ENCODE peak calls at places on chromosomes 13 and 19, in six cellular contexts. One of them, this sample, is unnamed.

GRCh38 chr19:57348136-57348535 is 2.9 kb upstream of the ZNF304 start:
- DNase-seq in dermis blood vessel endothelial cell: no peak
- DNase-seq in frontal cortex: no peak
- DNase-seq in GM23248: peak; percentile 83
- DNase-seq in ecto neural progenitor cell: no peak
- DNase-seq in iris pigment epithelial cell: peak; percentile 29
- DNase-seq in this sample: no peak

GRCh38 chr19:54141356-54141755 is 3.8 kb downstream of the CNOT3 start:
- DNase-seq in GM23248: peak; percentile 56
- DNase-seq in frontal cortex: no peak
- DNase-seq in dermis blood vessel endothelial cell: no peak
- DNase-seq in iris pigment epithelial cell: peak; percentile 12
- DNase-seq in ecto neural progenitor cell: no peak
- DNase-seq in this sample: no peak

GRCh38 chr13:90792335-90792734 is 555.2 kb upstream of the MIR17HG start:
- DNase-seq in dermis blood vessel endothelial cell: no peak
- DNase-seq in iris pigment epithelial cell: peak; percentile 7
- DNase-seq in GM23248: peak; percentile 81
- DNase-seq in frontal cortex: no peak
- DNase-seq in ecto neural progenitor cell: no peak
- DNase-seq in this sample: no peak

GRCh38 chr19:56567274-56568120 is at the start of gene ZNF470:
- DNase-seq in GM23248: peak; percentile 98
- DNase-seq in dermis blood vessel endothelial cell: peak; percentile 93
- DNase-seq in iris pigment epithelial cell: peak; percentile 95
- DNase-seq in ecto neural progenitor cell: peak; percentile 93
- DNase-seq in frontal cortex: peak; percentile 89
- DNase-seq in this sample: peak; percentile 98

GRCh38 chr19:5719274-5719960 is 529 bp downstream of the LONP1 start:
- DNase-seq in GM23248: peak; percentile 74
- DNase-seq in iris pigment epithelial cell: peak; percentile 46
- DNase-seq in ecto neural progenitor cell: no peak
- DNase-seq in dermis blood vessel endothelial cell: peak; percentile 31
- DNase-seq in frontal cortex: no peak
- DNase-seq in this sample: no peak

GRCh38 chr19:10984166-10984735 is 23.4 kb downstream of the SMARCA4 start:
- DNase-seq in iris pigment epithelial cell: no peak
- DNase-seq in GM23248: no peak
- DNase-seq in frontal cortex: no peak
- DNase-seq in dermis blood vessel endothelial cell: no peak
- DNase-seq in ecto neural progenitor cell: no peak
- DNase-seq in this sample: no peak

GRCh38 chr13:23966691-23967615 is 69.7 kb upstream of the C1QTNF9B start:
- DNase-seq in dermis blood vessel endothelial cell: no peak
- DNase-seq in ecto neural progenitor cell: no peak
- DNase-seq in frontal cortex: no peak
- DNase-seq in iris pigment epithelial cell: no peak
- DNase-seq in GM23248: no peak
- DNase-seq in this sample: no peak

GRCh38 chr13:60009300-60010248 is 154.2 kb downstream of the DIAPH3 start:
- DNase-seq in ecto neural progenitor cell: no peak
- DNase-seq in GM23248: no peak
- DNase-seq in frontal cortex: no peak
- DNase-seq in iris pigment epithelial cell: no peak
- DNase-seq in dermis blood vessel endothelial cell: no peak
- DNase-seq in this sample: no peak

GRCh38 chr13:39417643-39418042 is 185.3 kb downstream of the LHFPL6 start:
- DNase-seq in dermis blood vessel endothelial cell: peak; percentile 47
- DNase-seq in ecto neural progenitor cell: peak; percentile 61
- DNase-seq in frontal cortex: no peak
- DNase-seq in iris pigment epithelial cell: peak; percentile 79
- DNase-seq in GM23248: peak; percentile 63
- DNase-seq in this sample: no peak

GRCh38 chr13:40170091-40170490 is 496.4 kb downstream of the FOXO1 start:
- DNase-seq in GM23248: peak; percentile 13
- DNase-seq in ecto neural progenitor cell: no peak
- DNase-seq in iris pigment epithelial cell: no peak
- DNase-seq in frontal cortex: no peak
- DNase-seq in dermis blood vessel endothelial cell: no peak
- DNase-seq in this sample: no peak

GRCh38 chr19:19279062-19279612 is 6.0 kb upstream of the TM6SF2 start:
- DNase-seq in ecto neural progenitor cell: no peak
- DNase-seq in GM23248: no peak
- DNase-seq in iris pigment epithelial cell: no peak
- DNase-seq in frontal cortex: no peak
- DNase-seq in dermis blood vessel endothelial cell: no peak
- DNase-seq in this sample: no peak

GRCh38 chr13:45518525-45519235 is 53.9 kb downstream of the COG3 start:
- DNase-seq in frontal cortex: no peak
- DNase-seq in dermis blood vessel endothelial cell: no peak
- DNase-seq in ecto neural progenitor cell: no peak
- DNase-seq in GM23248: peak; percentile 87
- DNase-seq in iris pigment epithelial cell: peak; percentile 72
- DNase-seq in this sample: no peak

GRCh38 chr19:12720851-12721655 is 2.7 kb downstream of the TNPO2 start:
- DNase-seq in dermis blood vessel endothelial cell: peak; percentile 43
- DNase-seq in ecto neural progenitor cell: peak; percentile 64
- DNase-seq in frontal cortex: peak; percentile 52
- DNase-seq in GM23248: peak; percentile 60
- DNase-seq in iris pigment epithelial cell: peak; percentile 42
- DNase-seq in this sample: no peak

GRCh38 chr13:41945926-41946325 is 15.0 kb downstream of the VWA8 start:
- DNase-seq in dermis blood vessel endothelial cell: no peak
- DNase-seq in ecto neural progenitor cell: no peak
- DNase-seq in iris pigment epithelial cell: no peak
- DNase-seq in frontal cortex: no peak
- DNase-seq in GM23248: no peak
- DNase-seq in this sample: no peak

GRCh38 chr13:39035204-39035603 is 2.7 kb downstream of the PROSER1 start:
- DNase-seq in GM23248: no peak
- DNase-seq in ecto neural progenitor cell: no peak
- DNase-seq in iris pigment epithelial cell: no peak
- DNase-seq in frontal cortex: no peak
- DNase-seq in dermis blood vessel endothelial cell: no peak
- DNase-seq in this sample: no peak

GRCh38 chr19:55697069-55697440 is 22.0 kb downstream of the EPN1 start:
- DNase-seq in ecto neural progenitor cell: no peak
- DNase-seq in frontal cortex: no peak
- DNase-seq in iris pigment epithelial cell: no peak
- DNase-seq in GM23248: no peak
- DNase-seq in dermis blood vessel endothelial cell: no peak
- DNase-seq in this sample: no peak

GRCh38 chr19:34556500-34556899 is 74.9 kb downstream of the WTIP start:
- DNase-seq in dermis blood vessel endothelial cell: peak; percentile 45
- DNase-seq in iris pigment epithelial cell: peak; percentile 4
- DNase-seq in frontal cortex: no peak
- DNase-seq in ecto neural progenitor cell: no peak
- DNase-seq in GM23248: peak; percentile 66
- DNase-seq in this sample: no peak

GRCh38 chr13:43425234-43425633 is 361.5 kb downstream of the ENOX1 start:
- DNase-seq in ecto neural progenitor cell: no peak
- DNase-seq in dermis blood vessel endothelial cell: no peak
- DNase-seq in GM23248: no peak
- DNase-seq in iris pigment epithelial cell: no peak
- DNase-seq in frontal cortex: no peak
- DNase-seq in this sample: no peak

GRCh38 chr13:29573190-29573589 is 22.3 kb downstream of the SLC7A1 start:
- DNase-seq in dermis blood vessel endothelial cell: peak; percentile 65
- DNase-seq in iris pigment epithelial cell: peak; percentile 54
- DNase-seq in frontal cortex: no peak
- DNase-seq in ecto neural progenitor cell: no peak
- DNase-seq in GM23248: peak; percentile 60
- DNase-seq in this sample: peak; percentile 82